ENCODE peak calls at places on chromosome 10, in seven cellular contexts. E is transverse colon, M is cardiac muscle cell, Y is iPS DF 6.9, D is endothelial cell of umbilical vein, C is kidney, P is tibial nerve. W is an unnamed sample. For H3K4me1, the result is how much of the 10 kb centered on the place peaks cover.

GRCh38 chr10:34397324-34397723 is 417.8 kb downstream of the PARD3 start:
- DNase-seq in E (no peak), C (no peak), M (no peak), D (no peak), P (no peak), Y (no peak), W (no peak)

GRCh38 chr10:81428456-81429134 is 446.4 kb upstream of the NRG3 start:
- DNase-seq in M (no peak), C (no peak), E (no peak), Y (no peak), P (no peak), D (no peak), W (no peak)

GRCh38 chr10:73744690-73744994 is 470 bp downstream of the SEC24C start:
- DNase-seq in Y (no peak), M (peak), E (peak), P (peak), C (no peak), D (no peak), W (no peak)

GRCh38 chr10:8628351-8628750 is 573.9 kb downstream of the GATA3 start:
- DNase-seq in P (no peak), E (no peak), Y (no peak), D (no peak), M (no peak), C (no peak), W (no peak)

GRCh38 chr10:131943021-131943814 is 38.5 kb downstream of the BNIP3 start:
- DNase-seq in E (no peak), Y (peak), M (peak), P (no peak), C (no peak), D (no peak), W (no peak)

GRCh38 chr10:69687396-69687795 is 57.3 kb downstream of the FAM241B start:
- DNase-seq in M (no peak), E (no peak), Y (no peak), D (no peak), P (no peak), C (no peak), W (no peak)

GRCh38 chr10:32379314-32379949 is 32.5 kb upstream of the EPC1 start:
- DNase-seq in C (no peak), E (no peak), Y (no peak), P (no peak), D (peak), M (peak), W (peak)

GRCh38 chr10:79162861-79163662 is 94.3 kb downstream of the ZMIZ1 start:
- DNase-seq in D (no peak), M (no peak), Y (no peak), P (no peak), E (no peak), C (no peak), W (no peak)

GRCh38 chr10:106819490-106819889 is 345.0 kb downstream of the SORCS1 start:
- DNase-seq in M (no peak), E (no peak), Y (no peak), P (no peak), C (no peak), D (no peak), W (no peak)

GRCh38 chr10:73643362-73643761 is 2.1 kb upstream of the MYOZ1 start:
- DNase-seq in M (no peak), Y (no peak), P (no peak), E (no peak), C (no peak), D (no peak), W (no peak)

GRCh38 chr10:88553116-88553752 is 29.9 kb downstream of the RNLS start:
- DNase-seq in D (peak), Y (peak), E (peak), P (peak), C (no peak), M (peak), W (peak)

GRCh38 chr10:53477313-53477675 is 704.7 kb upstream of the MBL2 start:
- DNase-seq in D (no peak), C (no peak), P (no peak), Y (peak), M (peak), E (no peak), W (no peak)

GRCh38 chr10:33986515-33986914 is 652.0 kb upstream of the NRP1 start:
- DNase-seq in Y (no peak), P (no peak), C (no peak), M (no peak), D (no peak), E (no peak), W (no peak)

GRCh38 chr10:73368238-73368637 is 9.6 kb upstream of the CFAP70 start:
- DNase-seq in P (no peak), E (no peak), D (no peak), C (no peak), Y (no peak), M (no peak), W (no peak)

GRCh38 chr10:66587680-66588050 is 338.2 kb upstream of the LRRTM3 start:
- DNase-seq in P (no peak), Y (no peak), E (no peak), C (no peak), D (no peak), M (no peak), W (no peak)

GRCh38 chr10:71840177-71840711 is 10.8 kb downstream of the PSAP start:
- DNase-seq in Y (peak), C (peak), M (peak), E (peak), P (peak), D (peak), W (no peak)

GRCh38 chr10:361203-362135 is 226.2 kb downstream of the ZMYND11 start:
- DNase-seq in C (no peak), E (no peak), P (no peak), Y (no peak), M (peak), D (no peak), W (no peak)

GRCh38 chr10:45555789-45556188 is 116.8 kb downstream of the ZFAND4 start:
- DNase-seq in C (no peak), E (no peak), D (no peak), Y (no peak), M (no peak), P (no peak), W (no peak)

GRCh38 chr10:85857791-85858190 is 508.8 kb downstream of the GRID1 start:
- DNase-seq in M (no peak), Y (no peak), D (no peak), C (no peak), P (no peak), E (no peak), W (no peak)

GRCh38 chr10:88038268-88038667 is 174.8 kb downstream of the PTEN start:
- DNase-seq in E (no peak), D (no peak), M (no peak), C (no peak), P (no peak), Y (no peak), W (no peak)

GRCh38 chr10:7473474-7473873 is 62.6 kb upstream of the SFMBT2 start:
- DNase-seq in D (no peak), P (no peak), E (no peak), M (no peak), C (no peak), Y (no peak), W (no peak)

GRCh38 chr10:8800426-8800825 is 745.9 kb downstream of the GATA3 start:
- DNase-seq in Y (no peak), P (no peak), E (no peak), M (no peak), D (no peak), C (no peak), W (no peak)

GRCh38 chr10:119333146-119333792 is 125.9 kb downstream of the GRK5 start:
- DNase-seq in C (no peak), Y (no peak), D (peak), P (no peak), E (no peak), M (no peak), W (no peak)

GRCh38 chr10:77325233-77325537 is 312.4 kb downstream of the KCNMA1 start:
- DNase-seq in M (no peak), Y (no peak), P (no peak), E (peak), D (no peak), C (no peak), W (no peak)

GRCh38 chr10:45420453-45421192 is 46.6 kb downstream of the ALOX5 start:
- DNase-seq in C (peak), P (peak), E (peak), M (no peak), Y (no peak), D (peak), W (peak)

GRCh38 chr10:72694476-72695369 is 2.8 kb downstream of the MCU start:
- DNase-seq in C (no peak), E (no peak), Y (no peak), M (peak), P (no peak), D (peak), W (no peak)

GRCh38 chr10:27242951-27243551 is 2.5 kb upstream of the ACBD5 start:
- DNase-seq in P (peak), D (peak), Y (no peak), M (peak), C (no peak), E (peak), W (peak)

GRCh38 chr10:122373713-122374112 is 795 bp upstream of the PLEKHA1 start:
- DNase-seq in Y (no peak), C (no peak), M (peak), P (no peak), D (no peak), E (peak), W (no peak)

GRCh38 chr10:117477961-117478670 is 64.4 kb upstream of the EMX2 start:
- DNase-seq in E (no peak), D (peak), Y (no peak), M (no peak), P (no peak), C (no peak), W (no peak)

GRCh38 chr10:108112218-108112617 is 947.7 kb upstream of the SORCS1 start:
- DNase-seq in C (no peak), M (no peak), D (no peak), P (no peak), E (no peak), Y (peak), W (no peak)

GRCh38 chr10:133032976-133033741 is 54.6 kb upstream of the ADGRA1 start:
- DNase-seq in M (no peak), D (no peak), C (no peak), E (no peak), P (no peak), Y (no peak), W (no peak)
- H3K4me1 ChIP-seq in M (under half), D (under half), C (under half), E (under half), P (under half), Y (under half), W (under half)

GRCh38 chr10:100889546-100889945 is 23.2 kb upstream of the SLF2 start:
- DNase-seq in Y (no peak), D (no peak), E (no peak), C (no peak), P (no peak), M (no peak), W (no peak)

GRCh38 chr10:100888957-100889356 is 23.8 kb upstream of the SLF2 start:
- DNase-seq in M (no peak), P (no peak), C (no peak), Y (no peak), D (no peak), E (no peak), W (no peak)

GRCh38 chr10:100887761-100888296 is 24.9 kb upstream of the SLF2 start:
- DNase-seq in D (no peak), C (no peak), M (no peak), P (no peak), E (no peak), Y (no peak), W (no peak)

GRCh38 chr10:100890141-100890695 is 22.5 kb upstream of the SLF2 start:
- DNase-seq in P (no peak), D (no peak), E (no peak), Y (no peak), C (no peak), M (no peak), W (no peak)

DNA sequence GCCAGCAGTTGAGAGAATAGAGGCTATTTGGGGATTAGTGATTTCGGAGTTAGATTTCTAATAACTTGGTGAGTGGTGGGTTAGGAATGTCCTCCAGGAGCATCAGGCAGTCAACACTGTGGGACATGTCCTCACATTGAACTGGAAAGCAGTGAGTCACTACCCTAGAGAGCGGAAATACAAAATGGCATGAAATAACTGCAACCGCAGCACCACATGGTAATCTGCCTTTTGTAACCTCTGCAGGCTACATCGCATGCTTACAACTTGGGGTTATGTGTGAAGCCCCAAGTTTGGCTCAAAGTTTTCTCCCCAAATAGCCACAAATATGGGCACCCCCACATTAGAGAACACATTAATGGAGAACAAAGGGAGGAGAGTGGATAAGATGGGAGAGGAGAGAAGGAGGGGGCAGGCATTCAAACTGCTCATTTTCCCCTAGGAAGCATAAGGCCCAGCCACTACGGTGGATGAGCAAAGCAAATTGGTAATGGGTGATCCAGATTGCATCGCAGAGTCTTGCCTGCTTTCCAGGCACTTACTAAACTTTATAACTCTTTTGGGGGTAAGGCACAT is 22.0 kb upstream of the SLF2 start:
- DNase-seq in M (no peak), D (peak), Y (no peak), C (no peak), P (no peak), E (no peak), W (no peak)
- H3K4me1 ChIP-seq in M (under half), D (under half), Y (under half), C (under half), P (under half), E (under half), W (under half)

GRCh38 chr10:125117941-125118630 is 42.3 kb downstream of the CTBP2 start:
- DNase-seq in M (no peak), C (no peak), P (no peak), Y (no peak), D (peak), E (peak), W (no peak)

GRCh38 chr10:125114761-125115391 is 45.5 kb downstream of the CTBP2 start:
- DNase-seq in M (no peak), E (no peak), Y (no peak), D (no peak), C (no peak), P (no peak), W (no peak)

GRCh38 chr10:125116041-125116649 is 44.2 kb downstream of the CTBP2 start:
- DNase-seq in E (no peak), C (no peak), D (no peak), P (no peak), M (no peak), Y (no peak), W (no peak)

GRCh38 chr10:125115409-125115808 is 45.0 kb downstream of the CTBP2 start:
- DNase-seq in P (no peak), C (no peak), Y (no peak), M (no peak), D (no peak), E (no peak), W (no peak)

DNA sequence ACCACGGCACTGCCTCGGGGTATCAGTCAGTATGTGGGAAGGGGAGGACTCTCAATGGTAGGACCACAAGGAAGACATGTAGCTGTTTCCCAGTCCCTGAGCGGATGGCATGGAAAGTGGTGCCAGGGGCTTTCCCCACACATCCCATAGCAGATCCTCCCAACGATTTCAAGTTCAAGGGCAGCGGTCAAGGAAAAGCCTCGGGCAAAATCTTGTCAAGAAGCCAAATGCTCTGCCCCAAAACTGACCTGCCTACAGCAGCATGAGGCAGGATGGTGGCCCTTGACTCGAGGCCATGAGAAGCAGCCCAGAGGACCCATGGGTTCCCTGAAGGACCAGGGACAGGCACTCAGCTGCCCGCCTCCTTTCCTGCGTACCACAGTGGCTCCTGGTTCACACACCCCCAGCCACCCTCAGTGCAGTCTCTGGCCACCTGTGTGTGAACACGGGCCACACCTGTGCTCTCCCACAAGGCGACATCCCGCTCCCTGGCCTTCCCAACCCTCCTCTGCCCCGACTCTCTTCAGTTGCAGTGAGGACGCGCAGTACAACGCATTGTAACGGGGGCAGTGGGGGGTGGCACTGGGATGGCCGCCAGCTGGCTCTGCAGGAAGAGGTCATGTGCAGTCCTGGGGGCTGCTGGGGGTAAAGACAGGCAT is 43.6 kb downstream of the CTBP2 start:
- DNase-seq in D (no peak), P (no peak), C (no peak), E (no peak), M (no peak), Y (no peak), W (no peak)
- H3K4me1 ChIP-seq in D (under half), P (half or more), C (under half), E (half or more), M (under half), Y (under half), W (under half)

GRCh38 chr10:13473986-13474385 is 54.8 kb downstream of the BEND7 start:
- DNase-seq in M (no peak), E (no peak), D (no peak), Y (no peak), C (no peak), P (no peak), W (no peak)

GRCh38 chr10:13470270-13470669 is 58.5 kb downstream of the BEND7 start:
- DNase-seq in E (no peak), Y (no peak), D (no peak), P (no peak), C (no peak), M (no peak), W (no peak)

GRCh38 chr10:13475124-13475523 is 53.7 kb downstream of the BEND7 start:
- DNase-seq in C (no peak), P (no peak), D (no peak), Y (no peak), E (no peak), M (no peak), W (no peak)

DNA sequence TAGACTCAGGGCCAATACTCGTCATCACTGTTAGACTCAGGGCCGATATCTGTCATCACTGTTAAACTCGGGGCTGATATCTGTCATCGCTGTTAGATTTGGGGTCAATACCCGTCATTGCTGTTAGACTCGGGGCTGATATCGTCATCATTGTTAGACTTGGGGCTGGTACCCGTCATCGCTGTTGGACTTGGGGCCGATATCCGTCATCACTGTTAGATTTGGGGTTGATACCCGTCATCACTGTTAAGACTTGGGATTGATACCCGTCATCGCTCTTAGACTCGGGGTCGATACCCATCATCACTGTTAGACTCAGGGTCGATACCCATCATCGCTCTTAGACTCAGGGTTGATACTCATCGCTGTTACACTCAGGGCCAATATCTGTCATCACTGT is 56.5 kb downstream of the BEND7 start:
- DNase-seq in P (no peak), D (no peak), Y (no peak), E (no peak), C (no peak), M (no peak), W (no peak)
- H3K4me1 ChIP-seq in P (under half), D (under half), Y (under half), E (under half), C (under half), M (under half), W (under half)

DNA sequence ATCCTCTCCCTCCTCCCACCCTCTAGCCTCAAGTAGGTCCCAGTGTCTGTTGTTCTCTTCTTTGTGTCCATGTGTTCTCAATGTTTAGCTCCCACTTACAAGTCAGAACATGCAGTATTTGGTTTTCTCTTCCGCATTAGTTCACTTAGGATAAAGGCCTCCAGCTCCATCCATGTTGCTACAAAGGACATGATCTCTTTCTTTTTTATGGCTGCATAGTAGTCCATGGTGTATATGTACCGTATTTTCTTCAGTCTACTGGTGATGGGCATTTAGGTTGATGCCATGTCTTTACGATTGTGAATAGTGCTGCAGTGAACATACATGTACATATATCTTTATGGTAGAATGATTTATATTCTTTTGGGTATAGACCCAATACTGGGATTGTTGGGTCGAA is 1.6 kb upstream of the GOT1 start:
- DNase-seq in Y (no peak), C (no peak), P (no peak), D (no peak), M (no peak), E (no peak), W (no peak)
- H3K4me1 ChIP-seq in Y (under half), C (under half), P (under half), D (under half), M (under half), E (under half), W (under half)

GRCh38 chr10:29535778-29536459 is 98.9 kb downstream of the SVIL start:
- DNase-seq in M (peak), P (no peak), D (no peak), Y (no peak), E (no peak), C (no peak), W (no peak)
- H3K4me1 ChIP-seq in M (under half), P (under half), D (under half), Y (under half), E (under half), C (under half), W (under half)

GRCh38 chr10:11016959-11017574 is 605 bp upstream of the CELF2 start:
- DNase-seq in C (no peak), M (no peak), P (peak), D (no peak), E (no peak), Y (no peak), W (no peak)
- H3K4me1 ChIP-seq in C (under half), M (under half), P (half or more), D (under half), E (under half), Y (under half), W (under half)

W was measured in CD4-positive, alpha-beta memory T cell.